ENCODE peak calls at places on chromosomes 12 and 14, in nine cellular contexts. T is GM12878; C is CD8-positive, alpha-beta T cell; R is aorta; D is CD4-positive, CD25-positive, alpha-beta regulatory T cell; F is lower lobe of right lung; W is psoas muscle; M is foreskin keratinocyte; P is endothelial cell of umbilical vein. Y is an unnamed sample.
A peak's percentile ranks its signal among the peaks of the same experiment; 100 is the strongest.

GRCh38 chr14:90522585-90523191 is 125.9 kb downstream of the CALM1 start:
- DNase-seq in T (no peak), C (no peak), R (peak; percentile 92), D (no peak), F (peak; percentile 75), W (peak; percentile 74), M (no peak), P (no peak), Y (peak; percentile 59)

GRCh38 chr12:30450872-30451271 is 244.8 kb downstream of the IPO8 start:
- DNase-seq in T (no peak), C (no peak), R (no peak), D (no peak), F (no peak), W (no peak), M (peak; percentile 17), P (peak; percentile 63), Y (no peak)

GRCh38 chr12:31234955-31235867 is 90.7 kb downstream of the SINHCAF start:
- DNase-seq in T (no peak), C (no peak), R (no peak), D (no peak), F (peak; percentile 44), W (peak; percentile 56), M (no peak), P (peak; percentile 36), Y (no peak)

GRCh38 chr14:92586966-92587365 is 73.4 kb downstream of the RIN3 start:
- DNase-seq in T (no peak), C (no peak), R (no peak), D (no peak), F (no peak), W (no peak), M (no peak), P (no peak), Y (no peak)

GRCh38 chr12:115313929-115314328 is 630.0 kb upstream of the TBX3 start:
- DNase-seq in T (no peak), C (no peak), R (no peak), D (no peak), F (no peak), W (no peak), M (peak; percentile 69), P (no peak), Y (no peak)

GRCh38 chr12:62834406-62834805 is 100.5 kb downstream of the PPM1H start:
- DNase-seq in T (no peak), C (no peak), R (no peak), D (no peak), F (no peak), W (no peak), M (no peak), P (no peak), Y (no peak)

GRCh38 chr14:31880935-31881334 is 196.2 kb upstream of the ARHGAP5 start:
- DNase-seq in T (no peak), C (no peak), R (no peak), D (no peak), F (no peak), W (no peak), M (no peak), P (peak; percentile 34), Y (no peak)

GRCh38 chr12:29971431-29971830 is 187.7 kb upstream of the TMTC1 start:
- DNase-seq in T (no peak), C (no peak), R (no peak), D (no peak), F (no peak), W (no peak), M (no peak), P (no peak), Y (no peak)

GRCh38 chr14:23409475-23409874 is 1.4 kb upstream of the MYH6 start:
- DNase-seq in T (no peak), C (no peak), R (no peak), D (no peak), F (no peak), W (peak; percentile 67), M (no peak), P (no peak), Y (no peak)
- H3K27me3 ChIP-seq in T (peaks cover 3% of the 10 kb centered on the region), C (no peaks in the 10 kb centered on the region), R (no peaks in the 10 kb centered on the region), D (no peaks in the 10 kb centered on the region), F (no peaks in the 10 kb centered on the region), W (no peaks in the 10 kb centered on the region), M (peaks cover 14% of the 10 kb centered on the region), P (no peaks in the 10 kb centered on the region), Y (peaks cover 52% of the 10 kb centered on the region)

GRCh38 chr14:95611293-95611880 is 74.8 kb upstream of the TCL1B start:
- DNase-seq in T (no peak), C (no peak), R (no peak), D (no peak), F (no peak), W (no peak), M (no peak), P (no peak), Y (no peak)

GRCh38 chr14:95614335-95614734 is 71.9 kb upstream of the TCL1B start:
- DNase-seq in T (peak; percentile 15), C (no peak), R (no peak), D (no peak), F (no peak), W (no peak), M (no peak), P (no peak), Y (no peak)

DNA sequence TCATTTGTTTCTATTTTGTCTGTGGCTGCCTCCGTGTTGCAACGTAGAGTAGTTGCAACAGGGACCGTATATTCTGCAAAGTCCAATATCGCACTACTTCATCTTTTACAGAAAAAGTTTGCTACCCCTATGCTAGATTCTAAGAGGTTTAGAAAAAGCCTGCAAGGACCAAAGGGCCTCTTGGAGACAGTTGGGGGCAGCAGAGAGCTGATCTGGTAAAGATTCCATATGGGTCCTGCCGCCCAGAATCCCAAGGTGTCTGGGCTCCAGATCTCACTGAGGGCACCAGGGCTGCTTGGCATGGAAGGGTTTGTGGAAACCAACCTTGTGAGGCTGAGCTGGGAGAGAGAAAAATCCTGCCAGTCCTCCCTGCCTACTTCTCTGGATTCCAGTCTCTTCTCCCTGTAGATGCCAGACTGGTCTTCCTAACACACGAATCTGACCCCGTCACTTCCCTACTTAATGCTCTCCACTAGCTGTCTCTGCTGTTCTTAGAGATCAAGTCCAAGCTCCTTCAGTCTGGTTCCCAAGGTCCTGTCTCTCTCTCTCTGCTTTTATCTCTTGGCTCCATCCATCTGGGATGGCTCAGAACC is 74.6 kb downstream of the GLRX5 start:
- DNase-seq in T (no peak), C (no peak), R (no peak), D (no peak), F (no peak), W (no peak), M (no peak), P (peak; percentile 29), Y (no peak)
- H3K27me3 ChIP-seq in T (no peaks in the 10 kb centered on the region), C (peaks cover 7% of the 10 kb centered on the region), R (no peaks in the 10 kb centered on the region), D (peaks cover 7% of the 10 kb centered on the region), F (peaks cover 13% of the 10 kb centered on the region), W (peaks cover 2% of the 10 kb centered on the region), M (no peaks in the 10 kb centered on the region), P (no peaks in the 10 kb centered on the region), Y (peaks cover 26% of the 10 kb centered on the region)

GRCh38 chr12:90984114-90984513 is 20.7 kb downstream of the EPYC start:
- DNase-seq in T (no peak), C (no peak), R (no peak), D (no peak), F (no peak), W (no peak), M (no peak), P (no peak), Y (no peak)
- H3K27me3 ChIP-seq in T (no peaks in the 10 kb centered on the region), C (no peaks in the 10 kb centered on the region), R (no peaks in the 10 kb centered on the region), D (no peaks in the 10 kb centered on the region), F (no peaks in the 10 kb centered on the region), W (no peaks in the 10 kb centered on the region), M (no peaks in the 10 kb centered on the region), P (no peaks in the 10 kb centered on the region), Y (no peaks in the 10 kb centered on the region)

GRCh38 chr14:36524874-36525745 is 5.1 kb upstream of the NKX2-1 start:
- DNase-seq in T (no peak), C (no peak), R (no peak), D (no peak), F (peak; percentile 79), W (peak; percentile 66), M (no peak), P (no peak), Y (no peak)
- H3K27me3 ChIP-seq in T (peaks cover 17% of the 10 kb centered on the region), C (peaks cover 22% of the 10 kb centered on the region), R (no peaks in the 10 kb centered on the region), D (peaks cover 27% of the 10 kb centered on the region), F (peaks cover 76% of the 10 kb centered on the region), W (peaks cover 54% of the 10 kb centered on the region), M (peaks cover 100% of the 10 kb centered on the region), P (peaks cover 80% of the 10 kb centered on the region), Y (no peaks in the 10 kb centered on the region)

GRCh38 chr12:113747048-113747447 is 219.1 kb downstream of the RBM19 start:
- DNase-seq in T (no peak), C (no peak), R (no peak), D (no peak), F (no peak), W (no peak), M (no peak), P (no peak), Y (no peak)
- H3K27me3 ChIP-seq in T (peaks cover 3% of the 10 kb centered on the region), C (no peaks in the 10 kb centered on the region), R (no peaks in the 10 kb centered on the region), D (peaks cover 3% of the 10 kb centered on the region), F (peaks cover 8% of the 10 kb centered on the region), W (no peaks in the 10 kb centered on the region), M (peaks cover 4% of the 10 kb centered on the region), P (no peaks in the 10 kb centered on the region), Y (no peaks in the 10 kb centered on the region)